ENCODE peak calls at places on chromosomes 5 and 9, in ten cellular contexts. One of them, this sample, is unnamed.

GRCh38 chr5:111930407-111930806 is 173.4 kb upstream of the NREP start:
- DNase-seq in stomach: no peak
- DNase-seq in heart right ventricle: no peak
- DNase-seq in foreskin fibroblast: peak; percentile 44
- DNase-seq in ascending aorta: no peak
- DNase-seq in Caco-2: no peak
- DNase-seq in tibial nerve: no peak
- DNase-seq in psoas muscle: no peak
- DNase-seq in body of pancreas: no peak
- DNase-seq in A549: no peak
- DNase-seq in this sample: peak; percentile 47

GRCh38 chr9:135501261-135502167 is 1.0 kb downstream of the MRPS2 start:
- DNase-seq in body of pancreas: no peak
- DNase-seq in A549: peak; percentile 83
- DNase-seq in heart right ventricle: no peak
- DNase-seq in foreskin fibroblast: peak; percentile 92
- DNase-seq in Caco-2: peak; percentile 65
- DNase-seq in stomach: peak; percentile 59
- DNase-seq in tibial nerve: no peak
- DNase-seq in psoas muscle: no peak
- DNase-seq in ascending aorta: no peak
- DNase-seq in this sample: peak; percentile 62

GRCh38 chr5:54718647-54719046 is 201.1 kb downstream of the SNX18 start:
- DNase-seq in tibial nerve: peak; percentile 57
- DNase-seq in Caco-2: no peak
- DNase-seq in body of pancreas: no peak
- DNase-seq in A549: no peak
- DNase-seq in heart right ventricle: peak; percentile 43
- DNase-seq in psoas muscle: peak; percentile 35
- DNase-seq in foreskin fibroblast: no peak
- DNase-seq in ascending aorta: peak; percentile 94
- DNase-seq in stomach: peak; percentile 30
- DNase-seq in this sample: peak; percentile 83

GRCh38 chr5:108642170-108642906 is 105.4 kb upstream of the FER start:
- DNase-seq in heart right ventricle: no peak
- DNase-seq in foreskin fibroblast: peak; percentile 84
- DNase-seq in body of pancreas: peak; percentile 59
- DNase-seq in tibial nerve: peak; percentile 59
- DNase-seq in ascending aorta: peak; percentile 69
- DNase-seq in A549: peak; percentile 76
- DNase-seq in psoas muscle: peak; percentile 26
- DNase-seq in Caco-2: peak; percentile 79
- DNase-seq in stomach: peak; percentile 38
- DNase-seq in this sample: peak; percentile 81

GRCh38 chr9:34606190-34606589 is 5.7 kb downstream of the RPP25L start:
- DNase-seq in foreskin fibroblast: no peak
- DNase-seq in stomach: no peak
- DNase-seq in body of pancreas: no peak
- DNase-seq in ascending aorta: no peak
- DNase-seq in A549: no peak
- DNase-seq in psoas muscle: no peak
- DNase-seq in Caco-2: no peak
- DNase-seq in tibial nerve: no peak
- DNase-seq in heart right ventricle: no peak
- DNase-seq in this sample: no peak

GRCh38 chr5:68382640-68383039 is 167.1 kb downstream of the PIK3R1 start:
- DNase-seq in tibial nerve: no peak
- DNase-seq in Caco-2: no peak
- DNase-seq in A549: no peak
- DNase-seq in foreskin fibroblast: peak; percentile 59
- DNase-seq in stomach: no peak
- DNase-seq in heart right ventricle: no peak
- DNase-seq in body of pancreas: no peak
- DNase-seq in ascending aorta: peak; percentile 67
- DNase-seq in psoas muscle: no peak
- DNase-seq in this sample: peak; percentile 20

GRCh38 chr5:133225671-133226152 is 173.9 kb downstream of the HSPA4 start:
- DNase-seq in Caco-2: peak; percentile 34
- DNase-seq in tibial nerve: no peak
- DNase-seq in body of pancreas: no peak
- DNase-seq in ascending aorta: no peak
- DNase-seq in psoas muscle: peak; percentile 48
- DNase-seq in foreskin fibroblast: peak; percentile 44
- DNase-seq in A549: peak; percentile 34
- DNase-seq in heart right ventricle: no peak
- DNase-seq in stomach: no peak
- DNase-seq in this sample: no peak

GRCh38 chr5:181050016-181050415 is 9.9 kb downstream of the BTNL9 start:
- DNase-seq in heart right ventricle: no peak
- DNase-seq in stomach: no peak
- DNase-seq in foreskin fibroblast: no peak
- DNase-seq in tibial nerve: no peak
- DNase-seq in body of pancreas: no peak
- DNase-seq in Caco-2: no peak
- DNase-seq in ascending aorta: peak; percentile 34
- DNase-seq in A549: no peak
- DNase-seq in psoas muscle: no peak
- DNase-seq in this sample: no peak

GRCh38 chr5:138464388-138465287 is 641 bp upstream of the EGR1 start:
- DNase-seq in foreskin fibroblast: peak; percentile 100
- DNase-seq in A549: peak; percentile 94
- DNase-seq in psoas muscle: peak; percentile 96
- DNase-seq in tibial nerve: peak; percentile 98
- DNase-seq in heart right ventricle: peak; percentile 91
- DNase-seq in stomach: peak; percentile 97
- DNase-seq in ascending aorta: peak; percentile 99
- DNase-seq in body of pancreas: peak; percentile 98
- DNase-seq in Caco-2: peak; percentile 98
- DNase-seq in this sample: peak; percentile 99

GRCh38 chr5:138466900-138467710 is 1.8 kb downstream of the EGR1 start:
- DNase-seq in ascending aorta: peak; percentile 73
- DNase-seq in tibial nerve: peak; percentile 12
- DNase-seq in stomach: peak; percentile 52
- DNase-seq in psoas muscle: no peak
- DNase-seq in A549: no peak
- DNase-seq in Caco-2: peak; percentile 54
- DNase-seq in foreskin fibroblast: peak; percentile 30
- DNase-seq in body of pancreas: peak; percentile 52
- DNase-seq in heart right ventricle: no peak
- DNase-seq in this sample: peak; percentile 71

GRCh38 chr5:138464018-138464387 is 1.3 kb upstream of the EGR1 start:
- DNase-seq in foreskin fibroblast: peak; percentile 99
- DNase-seq in stomach: peak; percentile 96
- DNase-seq in body of pancreas: peak; percentile 95
- DNase-seq in psoas muscle: peak; percentile 97
- DNase-seq in heart right ventricle: peak; percentile 98
- DNase-seq in A549: peak; percentile 95
- DNase-seq in tibial nerve: peak; percentile 88
- DNase-seq in ascending aorta: peak; percentile 96
- DNase-seq in Caco-2: peak; percentile 95
- DNase-seq in this sample: peak; percentile 98

GRCh38 chr5:138466058-138466899 is 1.0 kb downstream of the EGR1 start:
- DNase-seq in ascending aorta: peak; percentile 72
- DNase-seq in Caco-2: peak; percentile 64
- DNase-seq in heart right ventricle: no peak
- DNase-seq in body of pancreas: peak; percentile 76
- DNase-seq in stomach: peak; percentile 75
- DNase-seq in foreskin fibroblast: peak; percentile 51
- DNase-seq in A549: no peak
- DNase-seq in psoas muscle: peak; percentile 36
- DNase-seq in tibial nerve: peak; percentile 25
- DNase-seq in this sample: peak; percentile 38

GRCh38 chr5:138465288-138466057 is at the start of gene EGR1:
- DNase-seq in A549: peak; percentile 88
- DNase-seq in heart right ventricle: peak; percentile 92
- DNase-seq in stomach: peak; percentile 95
- DNase-seq in psoas muscle: peak; percentile 93
- DNase-seq in tibial nerve: peak; percentile 96
- DNase-seq in foreskin fibroblast: peak; percentile 98
- DNase-seq in body of pancreas: peak; percentile 92
- DNase-seq in ascending aorta: peak; percentile 98
- DNase-seq in Caco-2: peak; percentile 96
- DNase-seq in this sample: peak; percentile 97
- TF ChIP-seq CTCF in A549: no peak
- TF ChIP-seq CTCF in heart right ventricle: no peak
- TF ChIP-seq CTCF in stomach: no peak
- TF ChIP-seq CTCF in psoas muscle: no peak
- TF ChIP-seq CTCF in tibial nerve: no peak
- TF ChIP-seq CTCF in foreskin fibroblast: no peak
- TF ChIP-seq CTCF in body of pancreas: no peak
- TF ChIP-seq CTCF in ascending aorta: peak; percentile 19
- TF ChIP-seq CTCF in Caco-2: no peak
- TF ChIP-seq CTCF in this sample: peak; percentile 6

GRCh38 chr5:37838152-37838932 is 1.5 kb downstream of the GDNF start:
- DNase-seq in body of pancreas: no peak
- DNase-seq in heart right ventricle: no peak
- DNase-seq in foreskin fibroblast: peak; percentile 79
- DNase-seq in ascending aorta: no peak
- DNase-seq in stomach: no peak
- DNase-seq in tibial nerve: no peak
- DNase-seq in psoas muscle: no peak
- DNase-seq in A549: peak; percentile 31
- DNase-seq in Caco-2: no peak
- DNase-seq in this sample: peak; percentile 57

GRCh38 chr5:37834542-37835399 is 5.1 kb downstream of the GDNF start:
- DNase-seq in heart right ventricle: no peak
- DNase-seq in A549: no peak
- DNase-seq in stomach: no peak
- DNase-seq in ascending aorta: no peak
- DNase-seq in body of pancreas: no peak
- DNase-seq in foreskin fibroblast: peak; percentile 25
- DNase-seq in Caco-2: no peak
- DNase-seq in tibial nerve: no peak
- DNase-seq in psoas muscle: no peak
- DNase-seq in this sample: no peak

GRCh38 chr5:37837101-37838032 is 2.5 kb downstream of the GDNF start:
- DNase-seq in psoas muscle: peak; percentile 73
- DNase-seq in Caco-2: no peak
- DNase-seq in body of pancreas: peak; percentile 74
- DNase-seq in tibial nerve: peak; percentile 27
- DNase-seq in A549: peak; percentile 71
- DNase-seq in ascending aorta: peak; percentile 77
- DNase-seq in heart right ventricle: peak; percentile 79
- DNase-seq in stomach: peak; percentile 61
- DNase-seq in foreskin fibroblast: peak; percentile 95
- DNase-seq in this sample: peak; percentile 87

GRCh38 chr5:37835400-37835973 is 4.4 kb downstream of the GDNF start:
- DNase-seq in Caco-2: no peak
- DNase-seq in tibial nerve: no peak
- DNase-seq in ascending aorta: no peak
- DNase-seq in psoas muscle: no peak
- DNase-seq in A549: no peak
- DNase-seq in heart right ventricle: no peak
- DNase-seq in foreskin fibroblast: no peak
- DNase-seq in stomach: no peak
- DNase-seq in body of pancreas: no peak
- DNase-seq in this sample: peak; percentile 23

DNA sequence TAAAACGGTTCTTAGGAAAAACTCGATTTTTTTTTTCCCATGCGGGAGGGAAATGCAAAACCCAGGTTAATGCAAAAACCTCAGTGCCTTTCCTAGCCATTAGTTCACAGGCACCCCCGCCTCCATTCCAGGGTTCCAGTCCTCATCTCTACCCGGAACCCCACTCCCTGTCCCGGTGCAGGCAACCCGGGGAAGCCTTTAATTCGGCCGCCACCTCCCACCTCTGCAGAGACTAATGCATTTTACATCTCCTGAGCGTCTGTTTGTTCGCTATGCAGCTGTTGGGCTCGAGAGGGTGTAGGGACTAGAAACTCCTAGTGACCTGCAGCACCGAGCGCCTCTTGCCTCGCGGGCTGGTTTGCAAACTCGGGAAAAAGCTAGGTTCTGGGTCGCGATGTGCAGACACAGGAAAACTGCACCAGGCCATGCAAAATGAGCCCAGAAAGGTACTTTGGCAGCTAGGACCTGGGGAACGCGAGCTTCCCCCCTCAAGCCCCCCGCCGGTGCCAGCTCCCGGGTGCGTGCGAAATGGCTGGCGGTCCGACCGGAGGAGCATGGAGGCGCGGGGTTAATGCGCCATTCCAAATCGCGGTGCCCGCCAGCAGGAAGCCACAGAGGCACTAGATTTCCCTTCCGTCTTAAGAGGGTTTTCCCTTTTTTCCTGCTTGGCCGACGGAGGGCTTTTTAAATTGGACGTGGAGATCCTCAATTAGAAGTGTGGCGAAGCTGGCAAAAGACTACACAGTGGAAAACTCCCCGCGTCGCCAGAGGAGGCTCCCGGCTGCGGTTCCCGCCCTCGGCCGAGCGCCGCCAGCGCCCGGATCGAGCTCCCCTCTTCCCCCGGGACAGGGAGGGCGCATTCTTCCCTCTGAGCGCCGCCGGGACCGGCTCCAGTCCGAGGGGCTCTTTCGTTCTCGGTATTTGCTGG is 3.4 kb downstream of the GDNF start:
- DNase-seq in foreskin fibroblast: peak; percentile 71
- DNase-seq in stomach: no peak
- DNase-seq in A549: peak; percentile 28
- DNase-seq in heart right ventricle: peak; percentile 25
- DNase-seq in body of pancreas: no peak
- DNase-seq in Caco-2: no peak
- DNase-seq in psoas muscle: no peak
- DNase-seq in ascending aorta: no peak
- DNase-seq in tibial nerve: no peak
- DNase-seq in this sample: peak; percentile 55
- H3K4me3 ChIP-seq in foreskin fibroblast: peak overlapping the region; percentile 47
- H3K4me3 ChIP-seq in stomach: peak overlapping the region; percentile 50
- H3K4me3 ChIP-seq in A549: peak overlapping the region; percentile 51
- H3K4me3 ChIP-seq in heart right ventricle: peak overlapping the region; percentile 25
- H3K4me3 ChIP-seq in body of pancreas: no peak overlapping the region
- H3K4me3 ChIP-seq in Caco-2: no peak overlapping the region
- H3K4me3 ChIP-seq in psoas muscle: peak overlapping the region; percentile 73
- H3K4me3 ChIP-seq in ascending aorta: peak overlapping the region; percentile 57
- H3K4me3 ChIP-seq in tibial nerve: peak overlapping the region; percentile 7
- H3K4me3 ChIP-seq in this sample: peak overlapping the region; percentile 47

DNA sequence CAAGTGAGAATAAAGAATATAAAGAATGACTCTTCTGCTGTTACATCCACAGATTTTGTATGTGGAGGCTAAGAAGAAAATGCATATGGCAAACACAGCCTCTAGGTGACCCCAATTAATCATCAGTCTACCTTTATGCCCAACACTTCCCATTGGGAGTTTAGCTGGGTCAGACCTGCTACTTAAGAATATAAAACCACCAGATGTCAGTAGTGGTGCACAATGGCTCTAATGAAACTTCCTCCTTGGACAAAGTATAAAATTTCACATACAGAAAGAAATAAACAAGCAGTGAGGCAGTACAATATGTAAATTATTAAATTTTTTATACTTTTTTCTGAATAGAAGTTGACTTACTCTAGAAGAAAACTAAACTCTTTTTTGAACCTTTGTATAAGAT is 539.9 kb downstream of the BRINP1 start:
- DNase-seq in psoas muscle: no peak
- DNase-seq in ascending aorta: no peak
- DNase-seq in foreskin fibroblast: no peak
- DNase-seq in Caco-2: no peak
- DNase-seq in A549: no peak
- DNase-seq in tibial nerve: no peak
- DNase-seq in stomach: no peak
- DNase-seq in heart right ventricle: no peak
- DNase-seq in body of pancreas: no peak
- DNase-seq in this sample: no peak
- TF ChIP-seq CTCF in psoas muscle: peak; percentile 67
- TF ChIP-seq CTCF in ascending aorta: peak; percentile 36
- TF ChIP-seq CTCF in foreskin fibroblast: no peak
- TF ChIP-seq CTCF in Caco-2: peak; percentile 2
- TF ChIP-seq CTCF in A549: no peak
- TF ChIP-seq CTCF in tibial nerve: no peak
- TF ChIP-seq CTCF in stomach: no peak
- TF ChIP-seq CTCF in heart right ventricle: peak; percentile 52
- TF ChIP-seq CTCF in body of pancreas: no peak
- TF ChIP-seq CTCF in this sample: no peak

DNA sequence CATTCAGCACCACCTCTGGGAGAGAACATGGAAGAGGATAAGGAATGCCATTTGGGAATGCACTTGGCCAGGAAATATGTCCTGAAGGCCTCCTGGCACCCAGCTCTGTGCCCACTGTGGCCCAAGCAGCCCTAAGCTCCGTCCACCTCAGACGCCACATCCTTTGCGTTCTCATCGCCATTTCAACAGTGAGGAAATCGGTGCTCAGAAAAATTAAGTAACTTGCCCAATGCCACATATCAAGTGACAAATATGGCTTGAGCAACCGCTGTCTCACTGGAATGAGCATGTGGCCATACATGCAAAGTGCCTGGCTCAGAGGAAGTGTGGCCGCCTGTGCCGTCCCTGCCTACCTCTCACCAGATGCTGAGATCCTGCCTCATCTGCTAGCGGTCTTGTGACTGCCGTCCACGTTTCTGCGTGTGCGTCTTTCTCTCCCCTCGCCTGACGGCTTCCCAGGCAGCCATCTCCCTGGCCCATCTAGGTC is 984 bp upstream of the DOK3 start:
- DNase-seq in heart right ventricle: no peak
- DNase-seq in body of pancreas: no peak
- DNase-seq in foreskin fibroblast: peak; percentile 22
- DNase-seq in Caco-2: no peak
- DNase-seq in stomach: no peak
- DNase-seq in tibial nerve: no peak
- DNase-seq in A549: no peak
- DNase-seq in ascending aorta: no peak
- DNase-seq in psoas muscle: no peak
- DNase-seq in this sample: no peak
- H3K4me3 ChIP-seq in heart right ventricle: no peak overlapping the region
- H3K4me3 ChIP-seq in body of pancreas: no peak overlapping the region
- H3K4me3 ChIP-seq in foreskin fibroblast: no peak overlapping the region
- H3K4me3 ChIP-seq in Caco-2: no peak overlapping the region
- H3K4me3 ChIP-seq in stomach: peak overlapping the region; percentile 39
- H3K4me3 ChIP-seq in tibial nerve: no peak overlapping the region
- H3K4me3 ChIP-seq in A549: no peak overlapping the region
- H3K4me3 ChIP-seq in ascending aorta: no peak overlapping the region
- H3K4me3 ChIP-seq in psoas muscle: no peak overlapping the region
- H3K4me3 ChIP-seq in this sample: no peak overlapping the region